ENCODE peak calls at places on chromosomes 11 and 22, in seven cellular contexts. One of them, this sample, is unnamed.

GRCh38 chr11:4059424-4059823 is 35.2 kb upstream of the RRM1 start:
- DNase-seq in H1: no peak
- DNase-seq in GM12878: no peak
- DNase-seq in HepG2: no peak
- DNase-seq in K562: no peak
- DNase-seq in GM12891: no peak
- DNase-seq in SK-N-SH: no peak
- DNase-seq in this sample: no peak

GRCh38 chr11:114395776-114396175 is 4.5 kb downstream of the C11orf71 start:
- DNase-seq in H1: no peak
- DNase-seq in GM12878: no peak
- DNase-seq in HepG2: peak; percentile 5
- DNase-seq in K562: peak; percentile 18
- DNase-seq in GM12891: no peak
- DNase-seq in SK-N-SH: no peak
- DNase-seq in this sample: no peak

GRCh38 chr11:28730889-28731288 is 622.7 kb downstream of the METTL15 start:
- DNase-seq in H1: no peak
- DNase-seq in GM12878: no peak
- DNase-seq in HepG2: no peak
- DNase-seq in K562: no peak
- DNase-seq in GM12891: no peak
- DNase-seq in SK-N-SH: no peak
- DNase-seq in this sample: no peak

GRCh38 chr11:134412508-134413333 is 679 bp upstream of the B3GAT1 start:
- DNase-seq in H1: no peak
- DNase-seq in GM12878: no peak
- DNase-seq in HepG2: no peak
- DNase-seq in K562: peak; percentile 31
- DNase-seq in GM12891: no peak
- DNase-seq in SK-N-SH: peak; percentile 89
- DNase-seq in this sample: no peak

GRCh38 chr11:85619497-85619896 is 7.6 kb downstream of the DLG2 start:
- DNase-seq in H1: no peak
- DNase-seq in GM12878: no peak
- DNase-seq in HepG2: no peak
- DNase-seq in K562: no peak
- DNase-seq in GM12891: no peak
- DNase-seq in SK-N-SH: no peak
- DNase-seq in this sample: no peak

GRCh38 chr11:116879789-116880402 is 42.5 kb upstream of the APOA1 start:
- DNase-seq in H1: no peak
- DNase-seq in GM12878: peak; percentile 42
- DNase-seq in HepG2: peak; percentile 65
- DNase-seq in K562: no peak
- DNase-seq in GM12891: peak; percentile 35
- DNase-seq in SK-N-SH: peak; percentile 58
- DNase-seq in this sample: peak; percentile 27

GRCh38 chr22:38957808-38958207 is 399 bp downstream of the APOBEC3A start:
- DNase-seq in H1: no peak
- DNase-seq in GM12878: no peak
- DNase-seq in HepG2: no peak
- DNase-seq in K562: no peak
- DNase-seq in GM12891: no peak
- DNase-seq in SK-N-SH: no peak
- DNase-seq in this sample: no peak

GRCh38 chr11:102882389-102883024 is 7.7 kb upstream of the MMP12 start:
- DNase-seq in H1: no peak
- DNase-seq in GM12878: peak; percentile 64
- DNase-seq in HepG2: no peak
- DNase-seq in K562: no peak
- DNase-seq in GM12891: no peak
- DNase-seq in SK-N-SH: no peak
- DNase-seq in this sample: no peak

GRCh38 chr22:48572951-48573350 is 1254.7 kb downstream of the BRD1 start:
- DNase-seq in H1: no peak
- DNase-seq in GM12878: no peak
- DNase-seq in HepG2: no peak
- DNase-seq in K562: no peak
- DNase-seq in GM12891: no peak
- DNase-seq in SK-N-SH: no peak
- DNase-seq in this sample: no peak

GRCh38 chr22:48827228-48827810 is 1000.4 kb downstream of the BRD1 start:
- DNase-seq in H1: no peak
- DNase-seq in GM12878: no peak
- DNase-seq in HepG2: no peak
- DNase-seq in K562: no peak
- DNase-seq in GM12891: no peak
- DNase-seq in SK-N-SH: no peak
- DNase-seq in this sample: no peak

GRCh38 chr22:40247976-40248375 is 70.3 kb downstream of the TNRC6B start:
- DNase-seq in H1: no peak
- DNase-seq in GM12878: no peak
- DNase-seq in HepG2: no peak
- DNase-seq in K562: no peak
- DNase-seq in GM12891: no peak
- DNase-seq in SK-N-SH: no peak
- DNase-seq in this sample: no peak

GRCh38 chr22:29625090-29625825 is 21.8 kb downstream of the NF2 start:
- DNase-seq in H1: no peak
- DNase-seq in GM12878: no peak
- DNase-seq in HepG2: peak; percentile 62
- DNase-seq in K562: peak; percentile 42
- DNase-seq in GM12891: no peak
- DNase-seq in SK-N-SH: peak; percentile 49
- DNase-seq in this sample: peak; percentile 22

GRCh38 chr11:122737951-122738693 is 82.6 kb downstream of the UBASH3B start:
- DNase-seq in H1: no peak
- DNase-seq in GM12878: no peak
- DNase-seq in HepG2: peak; percentile 51
- DNase-seq in K562: no peak
- DNase-seq in GM12891: no peak
- DNase-seq in SK-N-SH: no peak
- DNase-seq in this sample: no peak

GRCh38 chr11:43021466-43021865 is 290.3 kb upstream of the API5 start:
- DNase-seq in H1: no peak
- DNase-seq in GM12878: no peak
- DNase-seq in HepG2: peak; percentile 13
- DNase-seq in K562: peak; percentile 8
- DNase-seq in GM12891: peak; percentile 2
- DNase-seq in SK-N-SH: peak; percentile 41
- DNase-seq in this sample: no peak

GRCh38 chr22:38080847-38081635 is 2.9 kb downstream of the SLC16A8 start:
- DNase-seq in H1: no peak
- DNase-seq in GM12878: no peak
- DNase-seq in HepG2: no peak
- DNase-seq in K562: no peak
- DNase-seq in GM12891: no peak
- DNase-seq in SK-N-SH: peak; percentile 76
- DNase-seq in this sample: no peak

GRCh38 chr11:86443415-86443814 is 68.7 kb downstream of the CCDC81 start:
- DNase-seq in H1: no peak
- DNase-seq in GM12878: no peak
- DNase-seq in HepG2: no peak
- DNase-seq in K562: no peak
- DNase-seq in GM12891: no peak
- DNase-seq in SK-N-SH: no peak
- DNase-seq in this sample: no peak

GRCh38 chr11:46330154-46330886 is 16.9 kb upstream of the DGKZ start:
- DNase-seq in H1: no peak
- DNase-seq in GM12878: no peak
- DNase-seq in HepG2: no peak
- DNase-seq in K562: no peak
- DNase-seq in GM12891: no peak
- DNase-seq in SK-N-SH: no peak
- DNase-seq in this sample: no peak

GRCh38 chr11:61392991-61393595 is 706 bp downstream of the TMEM216 start:
- DNase-seq in H1: no peak
- DNase-seq in GM12878: no peak
- DNase-seq in HepG2: no peak
- DNase-seq in K562: no peak
- DNase-seq in GM12891: peak; percentile 27
- DNase-seq in SK-N-SH: peak; percentile 52
- DNase-seq in this sample: no peak

GRCh38 chr11:64914123-64914522 is 2.9 kb downstream of the ATG2A start:
- DNase-seq in H1: no peak
- DNase-seq in GM12878: no peak
- DNase-seq in HepG2: no peak
- DNase-seq in K562: no peak
- DNase-seq in GM12891: no peak
- DNase-seq in SK-N-SH: no peak
- DNase-seq in this sample: no peak

GRCh38 chr22:23183107-23183698 is 2.9 kb downstream of the BCR start:
- DNase-seq in H1: peak; percentile 39
- DNase-seq in GM12878: no peak
- DNase-seq in HepG2: peak; percentile 47
- DNase-seq in K562: peak; percentile 92
- DNase-seq in GM12891: no peak
- DNase-seq in SK-N-SH: peak; percentile 80
- DNase-seq in this sample: no peak

GRCh38 chr11:45917623-45918330 is at the start of gene PEX16:
- DNase-seq in H1: peak; percentile 93
- DNase-seq in GM12878: peak; percentile 94
- DNase-seq in HepG2: peak; percentile 95
- DNase-seq in K562: peak; percentile 97
- DNase-seq in GM12891: peak; percentile 98
- DNase-seq in SK-N-SH: peak; percentile 97
- DNase-seq in this sample: peak; percentile 98

GRCh38 chr11:88655163-88655562 is 317.6 kb upstream of the CTSC start:
- DNase-seq in H1: no peak
- DNase-seq in GM12878: no peak
- DNase-seq in HepG2: no peak
- DNase-seq in K562: no peak
- DNase-seq in GM12891: no peak
- DNase-seq in SK-N-SH: no peak
- DNase-seq in this sample: no peak

GRCh38 chr22:27885977-27886842 is 32.8 kb downstream of the PITPNB start:
- DNase-seq in H1: no peak
- DNase-seq in GM12878: no peak
- DNase-seq in HepG2: peak; percentile 35
- DNase-seq in K562: peak; percentile 33
- DNase-seq in GM12891: no peak
- DNase-seq in SK-N-SH: peak; percentile 52
- DNase-seq in this sample: peak; percentile 23

GRCh38 chr11:45922425-45923082 is at the start of gene LARGE2:
- DNase-seq in H1: no peak
- DNase-seq in GM12878: no peak
- DNase-seq in HepG2: no peak
- DNase-seq in K562: peak; percentile 93
- DNase-seq in GM12891: peak; percentile 27
- DNase-seq in SK-N-SH: peak; percentile 76
- DNase-seq in this sample: peak; percentile 39

GRCh38 chr11:131688056-131688693 is 317.8 kb downstream of the NTM start:
- DNase-seq in H1: peak; percentile 23
- DNase-seq in GM12878: no peak
- DNase-seq in HepG2: peak; percentile 9
- DNase-seq in K562: peak; percentile 87
- DNase-seq in GM12891: peak; percentile 92
- DNase-seq in SK-N-SH: peak; percentile 96
- DNase-seq in this sample: peak; percentile 83

GRCh38 chr11:17263803-17264202 is 12.7 kb upstream of the NUCB2 start:
- DNase-seq in H1: no peak
- DNase-seq in GM12878: no peak
- DNase-seq in HepG2: no peak
- DNase-seq in K562: no peak
- DNase-seq in GM12891: no peak
- DNase-seq in SK-N-SH: no peak
- DNase-seq in this sample: no peak
- TF ChIP-seq TAF1 in H1: no peak
- TF ChIP-seq TAF1 in GM12878: no peak
- TF ChIP-seq TAF1 in HepG2: no peak
- TF ChIP-seq TAF1 in K562: no peak
- TF ChIP-seq TAF1 in GM12891: no peak
- TF ChIP-seq TAF1 in SK-N-SH: no peak
- TF ChIP-seq TAF1 in this sample: no peak

GRCh38 chr11:117932987-117933386 is 3.8 kb upstream of the TMPRSS13 start:
- DNase-seq in H1: no peak
- DNase-seq in GM12878: no peak
- DNase-seq in HepG2: no peak
- DNase-seq in K562: no peak
- DNase-seq in GM12891: no peak
- DNase-seq in SK-N-SH: no peak
- DNase-seq in this sample: no peak

GRCh38 chr11:117931331-117931950 is 2.2 kb upstream of the TMPRSS13 start:
- DNase-seq in H1: no peak
- DNase-seq in GM12878: no peak
- DNase-seq in HepG2: no peak
- DNase-seq in K562: no peak
- DNase-seq in GM12891: no peak
- DNase-seq in SK-N-SH: no peak
- DNase-seq in this sample: no peak

GRCh38 chr11:117933475-117933874 is 4.3 kb upstream of the TMPRSS13 start:
- DNase-seq in H1: no peak
- DNase-seq in GM12878: no peak
- DNase-seq in HepG2: no peak
- DNase-seq in K562: no peak
- DNase-seq in GM12891: no peak
- DNase-seq in SK-N-SH: no peak
- DNase-seq in this sample: no peak

GRCh38 chr11:117931971-117932370 is 2.8 kb upstream of the TMPRSS13 start:
- DNase-seq in H1: no peak
- DNase-seq in GM12878: peak; percentile 78
- DNase-seq in HepG2: no peak
- DNase-seq in K562: no peak
- DNase-seq in GM12891: peak; percentile 53
- DNase-seq in SK-N-SH: no peak
- DNase-seq in this sample: no peak

GRCh38 chr11:117932426-117932825 is 3.2 kb upstream of the TMPRSS13 start:
- DNase-seq in H1: no peak
- DNase-seq in GM12878: no peak
- DNase-seq in HepG2: no peak
- DNase-seq in K562: no peak
- DNase-seq in GM12891: no peak
- DNase-seq in SK-N-SH: no peak
- DNase-seq in this sample: no peak
- TF ChIP-seq TAF1 in H1: no peak
- TF ChIP-seq TAF1 in GM12878: no peak
- TF ChIP-seq TAF1 in HepG2: no peak
- TF ChIP-seq TAF1 in K562: no peak
- TF ChIP-seq TAF1 in GM12891: no peak
- TF ChIP-seq TAF1 in SK-N-SH: no peak
- TF ChIP-seq TAF1 in this sample: no peak

GRCh38 chr22:46242023-46242422 is 8.1 kb downstream of the CDPF1 start:
- DNase-seq in H1: no peak
- DNase-seq in GM12878: no peak
- DNase-seq in HepG2: no peak
- DNase-seq in K562: no peak
- DNase-seq in GM12891: no peak
- DNase-seq in SK-N-SH: peak; percentile 68
- DNase-seq in this sample: no peak
- TF ChIP-seq TAF1 in H1: no peak
- TF ChIP-seq TAF1 in GM12878: no peak
- TF ChIP-seq TAF1 in HepG2: no peak
- TF ChIP-seq TAF1 in K562: no peak
- TF ChIP-seq TAF1 in GM12891: no peak
- TF ChIP-seq TAF1 in SK-N-SH: no peak
- TF ChIP-seq TAF1 in this sample: no peak

DNA sequence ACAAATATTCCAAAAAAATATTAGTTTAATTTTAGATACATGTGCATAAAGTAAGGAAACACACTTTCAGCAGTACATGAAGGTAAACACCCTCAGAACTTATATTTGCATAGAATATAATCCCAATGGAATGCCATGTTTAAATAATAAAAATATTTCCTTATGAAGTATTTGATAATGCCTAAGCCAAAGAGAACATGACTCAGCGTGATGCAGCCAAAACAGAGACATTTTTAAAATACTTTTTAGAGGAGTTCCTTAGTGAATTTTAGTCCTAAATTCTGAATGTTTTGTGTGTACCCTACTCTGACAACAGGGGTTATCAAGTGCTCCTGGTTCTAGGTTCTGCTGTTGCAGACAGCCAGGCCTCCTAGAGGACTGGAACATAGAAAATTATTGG is 39.1 kb upstream of the POU2AF2 start:
- DNase-seq in H1: no peak
- DNase-seq in GM12878: no peak
- DNase-seq in HepG2: no peak
- DNase-seq in K562: no peak
- DNase-seq in GM12891: no peak
- DNase-seq in SK-N-SH: no peak
- DNase-seq in this sample: no peak
- TF ChIP-seq TAF1 in H1: no peak
- TF ChIP-seq TAF1 in GM12878: no peak
- TF ChIP-seq TAF1 in HepG2: no peak
- TF ChIP-seq TAF1 in K562: no peak
- TF ChIP-seq TAF1 in GM12891: no peak
- TF ChIP-seq TAF1 in SK-N-SH: no peak
- TF ChIP-seq TAF1 in this sample: no peak

This sample was measured in GM12892.